ENCODE peak calls at places on chromosome 20, in five cellular contexts. K, J, X, I and W are unnamed samples.

GRCh38 chr20:13995086-13995665 is at the start of gene MACROD2:
- DNase-seq in K (peak; percentile 2), I (peak; percentile 28), J (no peak), X (peak; percentile 51), W (peak; percentile 81)

GRCh38 chr20:53736122-53736756 is 142.6 kb upstream of the ZNF217 start:
- DNase-seq in I (no peak), J (no peak), K (no peak), X (no peak), W (no peak)

GRCh38 chr20:49913399-49914047 is 1.8 kb downstream of the SPATA2 start:
- DNase-seq in J (no peak), I (no peak), X (no peak), K (no peak), W (no peak)

GRCh38 chr20:58835231-58835630 is 15.5 kb downstream of the GNAS-AS1 start:
- DNase-seq in X (no peak), I (no peak), K (no peak), J (no peak), W (no peak)

GRCh38 chr20:9119776-9120175 is 50.9 kb downstream of the PLCB4 start:
- DNase-seq in J (no peak), K (no peak), X (no peak), I (no peak), W (no peak)

GRCh38 chr20:14495066-14495465 is 157.7 kb upstream of the FLRT3 start:
- DNase-seq in J (no peak), K (no peak), I (no peak), X (no peak), W (no peak)

GRCh38 chr20:5767493-5768098 is 17.4 kb downstream of the SHLD1 start:
- DNase-seq in I (no peak), X (no peak), K (no peak), J (no peak), W (peak; percentile 26)

GRCh38 chr20:56440346-56441007 is 27.9 kb upstream of the RTF2 start:
- DNase-seq in I (peak; percentile 71), X (no peak), J (peak; percentile 45), K (no peak), W (no peak)

GRCh38 chr20:61900376-61901293 is 165.0 kb downstream of the TAF4 start:
- DNase-seq in K (no peak), X (no peak), J (no peak), I (no peak), W (no peak)